ENCODE peak calls at places on chromosomes 2 and 18, in four cellular contexts. Y is suprapubic skin, B is tibial nerve, J is SK-N-SH. Q is an unnamed sample. For H3K4me1, the result is how much of the 10 kb centered on the place peaks cover.

GRCh38 chr2:60553992-60554648 is 666 bp upstream of the BCL11A start:
- DNase-seq in Y (no peak), B (no peak), J (peak), Q (peak)

GRCh38 chr2:135299656-135300244 is 231.3 kb downstream of the ZRANB3 start:
- DNase-seq in Y (no peak), B (no peak), J (no peak), Q (no peak)

GRCh38 chr2:174635747-174636399 is 38.3 kb upstream of the WIPF1 start:
- DNase-seq in Y (no peak), B (no peak), J (no peak), Q (no peak)

GRCh38 chr18:75075016-75075305 is 134.0 kb downstream of the PTGR3 start:
- DNase-seq in Y (no peak), B (no peak), J (no peak), Q (no peak)

GRCh38 chr2:222572761-222573174 is 83.1 kb downstream of the FARSB start:
- DNase-seq in Y (no peak), B (no peak), J (no peak), Q (no peak)

GRCh38 chr2:44932564-44933392 is 8.7 kb upstream of the SIX3 start:
- DNase-seq in Y (peak), B (no peak), J (no peak), Q (no peak)

GRCh38 chr18:23115683-23116096 is 19.6 kb upstream of the CABLES1 start:
- DNase-seq in Y (no peak), B (no peak), J (no peak), Q (no peak)

GRCh38 chr2:16939771-16940170 is 274.1 kb upstream of the CYRIA start:
- DNase-seq in Y (no peak), B (no peak), J (no peak), Q (no peak)

GRCh38 chr18:79517322-79517721 is 121.6 kb downstream of the NFATC1 start:
- DNase-seq in Y (peak), B (no peak), J (no peak), Q (no peak)

GRCh38 chr18:75031717-75032317 is 177.1 kb downstream of the PTGR3 start:
- DNase-seq in Y (no peak), B (no peak), J (no peak), Q (no peak)

GRCh38 chr2:40049782-40050181 is 270.7 kb upstream of the THUMPD2 start:
- DNase-seq in Y (no peak), B (no peak), J (peak), Q (no peak)

GRCh38 chr18:3706279-3707097 is 256.5 kb downstream of the TGIF1 start:
- DNase-seq in Y (no peak), B (no peak), J (no peak), Q (no peak)

GRCh38 chr2:229071292-229071976 is 199.7 kb downstream of the PID1 start:
- DNase-seq in Y (no peak), B (no peak), J (no peak), Q (no peak)

GRCh38 chr2:97871096-97871780 is 124.5 kb downstream of the TMEM131 start:
- DNase-seq in Y (no peak), B (no peak), J (no peak), Q (no peak)

GRCh38 chr2:128506127-128506526 is 187.5 kb upstream of the HS6ST1 start:
- DNase-seq in Y (no peak), B (no peak), J (no peak), Q (no peak)

GRCh38 chr2:144456680-144457079 is 63.2 kb downstream of the ZEB2 start:
- DNase-seq in Y (no peak), B (no peak), J (no peak), Q (no peak)

GRCh38 chr2:625415-626135 is 51.6 kb downstream of the TMEM18 start:
- DNase-seq in Y (peak), B (no peak), J (no peak), Q (no peak)

GRCh38 chr18:10291568-10291981 is 162.9 kb upstream of the APCDD1 start:
- DNase-seq in Y (no peak), B (no peak), J (no peak), Q (peak)

GRCh38 chr2:102301867-102302362 is 9.4 kb upstream of the IL1RL1 start:
- DNase-seq in Y (no peak), B (no peak), J (no peak), Q (peak)

GRCh38 chr2:110713508-110714362 is 18.6 kb upstream of the ACOXL start:
- DNase-seq in Y (no peak), B (no peak), J (no peak), Q (no peak)

GRCh38 chr2:61135510-61135909 is 26.5 kb upstream of the C2orf74 start:
- DNase-seq in Y (no peak), B (no peak), J (peak), Q (no peak)

GRCh38 chr18:38297910-38298309 is 732.3 kb upstream of the CELF4 start:
- DNase-seq in Y (no peak), B (no peak), J (peak), Q (no peak)

GRCh38 chr2:1742680-1743395 is 1.5 kb downstream of the PXDN start:
- DNase-seq in Y (peak), B (peak), J (peak), Q (peak)

GRCh38 chr18:62992877-62993365 is 277.6 kb downstream of the PHLPP1 start:
- DNase-seq in Y (no peak), B (no peak), J (no peak), Q (no peak)

GRCh38 chr2:136927156-136927555 is 161.8 kb downstream of the THSD7B start:
- DNase-seq in Y (no peak), B (no peak), J (no peak), Q (no peak)

GRCh38 chr2:85243101-85244072 is 84.4 kb downstream of the TGOLN2 start:
- DNase-seq in Y (peak), B (peak), J (peak), Q (peak)

GRCh38 chr2:69742170-69742952 is 427 bp downstream of the ANXA4 start:
- DNase-seq in Y (no peak), B (no peak), J (peak), Q (no peak)

GRCh38 chr18:23141022-23141999 is 6.0 kb downstream of the CABLES1 start:
- DNase-seq in Y (no peak), B (no peak), J (peak), Q (peak)

GRCh38 chr2:168198476-168199192 is 48.8 kb downstream of the STK39 start:
- DNase-seq in Y (no peak), B (no peak), J (no peak), Q (no peak)

GRCh38 chr18:56748698-56749268 is 97.6 kb downstream of the WDR7 start:
- DNase-seq in Y (no peak), B (no peak), J (peak), Q (no peak)

GRCh38 chr2:172426635-172427255 is 641 bp upstream of the ITGA6 start:
- DNase-seq in Y (peak), B (no peak), J (no peak), Q (no peak)

GRCh38 chr2:172428841-172429173 is 1.4 kb downstream of the ITGA6 start:
- DNase-seq in Y (peak), B (no peak), J (no peak), Q (no peak)

GRCh38 chr2:172427256-172427989 is at the start of gene ITGA6:
- DNase-seq in Y (peak), B (peak), J (peak), Q (peak)

GRCh38 chr2:172429351-172429968 is 2.1 kb downstream of the ITGA6 start:
- DNase-seq in Y (peak), B (no peak), J (no peak), Q (peak)

DNA sequence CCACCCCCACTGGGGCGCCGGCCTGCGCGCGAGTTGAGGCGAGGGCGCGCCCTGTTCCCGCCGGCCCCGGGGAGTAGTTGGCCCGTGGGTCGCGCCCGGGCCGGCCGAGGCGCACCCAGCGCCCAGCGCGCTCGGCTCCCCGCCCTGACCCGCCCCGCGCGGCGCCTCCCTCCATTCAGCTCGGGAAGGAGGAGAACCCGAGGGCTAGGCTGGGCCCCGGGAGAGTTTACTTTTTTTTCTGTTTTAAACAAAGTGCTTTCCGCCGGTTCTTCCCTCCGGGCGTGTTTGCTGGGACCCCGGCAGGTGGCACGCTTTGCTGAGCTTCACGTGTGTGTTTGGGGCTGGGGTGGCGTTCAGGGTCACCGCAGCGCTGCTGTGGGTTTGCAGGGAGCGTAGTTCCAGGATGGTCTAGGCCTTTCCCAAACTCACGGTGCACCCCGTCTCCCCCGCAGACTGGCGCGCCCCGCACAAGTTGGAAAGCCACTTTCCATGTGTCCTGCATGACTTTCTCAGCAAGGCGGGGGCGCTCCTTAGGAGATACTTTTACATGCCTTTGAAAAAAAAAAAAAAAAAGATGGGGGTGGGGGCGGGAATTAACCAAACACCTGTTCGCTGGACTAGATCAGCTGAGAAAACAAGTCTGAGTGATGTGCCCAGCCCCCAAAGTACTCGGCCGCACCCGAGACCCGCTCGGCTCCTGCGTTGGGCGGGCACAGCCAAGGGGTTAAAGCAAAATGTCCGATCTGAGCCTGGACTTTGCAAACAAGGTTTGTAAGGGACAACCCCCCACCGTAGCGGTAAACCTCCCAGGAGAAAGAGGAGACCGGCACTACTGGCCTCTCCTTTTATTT is 829 bp downstream of the ITGA6 start:
- DNase-seq in Y (peak), B (peak), J (peak), Q (peak)
- H3K4me1 ChIP-seq in Y (half or more), B (under half), J (under half), Q (under half)

GRCh38 chr2:74566423-74567085 is 12.0 kb downstream of the DOK1 start:
- DNase-seq in Y (no peak), B (no peak), J (no peak), Q (no peak)
- TF ChIP-seq EP300 in Y (no peak), B (no peak), J (peak), Q (no peak)

GRCh38 chr2:213235741-213236140 is 48.5 kb upstream of the SPAG16 start:
- DNase-seq in Y (no peak), B (no peak), J (no peak), Q (no peak)
- H3K4me1 ChIP-seq in Y (under half), B (under half), J (under half), Q (under half)

GRCh38 chr2:68363731-68364130 is 1.4 kb upstream of the PLEK start:
- DNase-seq in Y (no peak), B (no peak), J (no peak), Q (no peak)

GRCh38 chr2:68362749-68363148 is 2.3 kb upstream of the PLEK start:
- DNase-seq in Y (no peak), B (no peak), J (no peak), Q (no peak)

GRCh38 chr2:68359889-68360288 is 5.2 kb upstream of the PLEK start:
- DNase-seq in Y (no peak), B (no peak), J (no peak), Q (no peak)

GRCh38 chr2:68365087-68365486 is at the start of gene PLEK:
- DNase-seq in Y (no peak), B (peak), J (no peak), Q (peak)

DNA sequence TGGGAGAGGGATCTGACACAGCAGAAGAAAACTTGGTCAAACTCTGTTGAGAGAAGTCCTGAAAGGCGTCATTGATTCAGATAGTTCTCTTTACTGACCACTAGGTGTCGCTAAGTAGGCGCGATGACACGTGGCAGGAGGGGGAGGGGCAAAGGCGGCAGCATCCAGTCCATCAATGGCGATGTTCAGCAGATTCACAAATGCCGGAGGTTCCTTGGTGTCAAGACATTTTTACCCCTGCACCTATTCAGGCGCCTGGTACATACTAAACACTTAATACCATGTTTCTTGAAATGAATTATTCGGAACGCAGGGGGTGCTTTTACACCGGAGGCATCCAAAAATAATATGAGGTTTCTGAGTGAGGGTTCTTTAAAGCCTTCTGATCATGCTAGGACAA is 3.0 kb upstream of the PLEK start:
- DNase-seq in Y (peak), B (peak), J (peak), Q (peak)
- TF ChIP-seq EP300 in Y (no peak), B (no peak), J (no peak), Q (no peak)